ENCODE peak calls at places on chromosomes 3 and 15, in nine cellular contexts. W is HFFc6; N is WTC11; T is IMR-90; I is gastrocnemius medialis; V is CD8-positive, alpha-beta T cell; E is coronary artery; R is GM12865; M is fibroblast of the aortic adventitia. L is an unnamed sample.

GRCh38 chr3:23202921-23203650 is at the start of gene UBE2E2:
- DNase-seq in W (peak; percentile 45), N (peak; percentile 77), T (peak; percentile 66), I (peak; percentile 72), V (peak; percentile 28), E (peak; percentile 83), R (peak; percentile 87), M (peak; percentile 47), L (peak; percentile 84)

GRCh38 chr3:43998374-43998840 is 243.3 kb upstream of the TOPAZ1 start:
- DNase-seq in W (no peak), N (peak; percentile 40), T (no peak), I (no peak), V (no peak), E (no peak), R (no peak), M (no peak), L (no peak)

GRCh38 chr15:69120732-69121131 is 39.7 kb upstream of the GLCE start:
- DNase-seq in W (no peak), N (no peak), T (no peak), I (no peak), V (no peak), E (no peak), R (no peak), M (no peak), L (no peak)

GRCh38 chr3:71369733-71370391 is 213.7 kb downstream of the FOXP1 start:
- DNase-seq in W (no peak), N (no peak), T (peak; percentile 43), I (no peak), V (no peak), E (no peak), R (no peak), M (peak; percentile 90), L (no peak)

GRCh38 chr3:33490641-33491241 is 50.5 kb upstream of the UBP1 start:
- DNase-seq in W (no peak), N (no peak), T (no peak), I (no peak), V (no peak), E (no peak), R (peak; percentile 8), M (peak; percentile 25), L (no peak)

GRCh38 chr3:198081421-198081844 is 121.4 kb downstream of the LMLN start:
- DNase-seq in W (no peak), N (peak; percentile 36), T (no peak), I (no peak), V (no peak), E (no peak), R (no peak), M (no peak), L (no peak)

GRCh38 chr3:48247401-48247807 is 6.5 kb downstream of the ZNF589 start:
- DNase-seq in W (no peak), N (no peak), T (no peak), I (no peak), V (no peak), E (no peak), R (no peak), M (peak; percentile 77), L (no peak)

GRCh38 chr3:9669720-9670432 is 20.6 kb downstream of the MTMR14 start:
- DNase-seq in W (peak; percentile 12), N (no peak), T (no peak), I (peak; percentile 34), V (no peak), E (no peak), R (no peak), M (peak; percentile 11), L (no peak)

GRCh38 chr15:43251863-43252241 is 14.9 kb downstream of the TGM5 start:
- DNase-seq in W (no peak), N (no peak), T (no peak), I (no peak), V (no peak), E (peak; percentile 14), R (peak; percentile 56), M (no peak), L (no peak)

GRCh38 chr15:101810905-101811304 is 1.1 kb upstream of the OR4F15 start:
- DNase-seq in W (no peak), N (no peak), T (no peak), I (no peak), V (no peak), E (no peak), R (peak; percentile 12), M (peak; percentile 8), L (no peak)

GRCh38 chr3:46632792-46633191 is 20.5 kb downstream of the FAM240A start:
- DNase-seq in W (no peak), N (no peak), T (peak; percentile 44), I (no peak), V (no peak), E (no peak), R (no peak), M (peak; percentile 9), L (no peak)

GRCh38 chr3:140896997-140897396 is 44.6 kb upstream of the SLC25A36 start:
- DNase-seq in W (no peak), N (no peak), T (no peak), I (no peak), V (no peak), E (no peak), R (no peak), M (no peak), L (no peak)

GRCh38 chr3:123725652-123726400 is 141.0 kb upstream of the HACD2 start:
- DNase-seq in W (no peak), N (no peak), T (no peak), I (no peak), V (no peak), E (no peak), R (no peak), M (no peak), L (no peak)

GRCh38 chr3:94303897-94304296 is 241.0 kb downstream of the NSUN3 start:
- DNase-seq in W (no peak), N (peak; percentile 11), T (peak; percentile 1), I (no peak), V (no peak), E (no peak), R (no peak), M (peak; percentile 43), L (no peak)
- TF ChIP-seq CTCF in W (peak; percentile 48), N (no peak), T (peak; percentile 19), I (no peak), V (no peak), E (no peak), R (no peak), M (peak; percentile 24), L (peak; percentile 58)

GRCh38 chr3:64221564-64222257 is 3.6 kb downstream of the PRICKLE2 start:
- DNase-seq in W (no peak), N (no peak), T (no peak), I (no peak), V (no peak), E (no peak), R (no peak), M (no peak), L (no peak)

GRCh38 chr3:64224826-64225606 is at the start of gene PRICKLE2:
- DNase-seq in W (peak; percentile 96), N (peak; percentile 61), T (peak; percentile 96), I (peak; percentile 37), V (no peak), E (peak; percentile 94), R (peak; percentile 91), M (peak; percentile 90), L (no peak)

GRCh38 chr3:64225695-64226499 is 631 bp upstream of the PRICKLE2 start:
- DNase-seq in W (peak; percentile 32), N (no peak), T (peak; percentile 51), I (no peak), V (no peak), E (no peak), R (peak; percentile 35), M (no peak), L (no peak)

GRCh38 chr3:64222501-64222900 is 2.8 kb downstream of the PRICKLE2 start:
- DNase-seq in W (no peak), N (no peak), T (no peak), I (no peak), V (no peak), E (no peak), R (no peak), M (no peak), L (no peak)

DNA sequence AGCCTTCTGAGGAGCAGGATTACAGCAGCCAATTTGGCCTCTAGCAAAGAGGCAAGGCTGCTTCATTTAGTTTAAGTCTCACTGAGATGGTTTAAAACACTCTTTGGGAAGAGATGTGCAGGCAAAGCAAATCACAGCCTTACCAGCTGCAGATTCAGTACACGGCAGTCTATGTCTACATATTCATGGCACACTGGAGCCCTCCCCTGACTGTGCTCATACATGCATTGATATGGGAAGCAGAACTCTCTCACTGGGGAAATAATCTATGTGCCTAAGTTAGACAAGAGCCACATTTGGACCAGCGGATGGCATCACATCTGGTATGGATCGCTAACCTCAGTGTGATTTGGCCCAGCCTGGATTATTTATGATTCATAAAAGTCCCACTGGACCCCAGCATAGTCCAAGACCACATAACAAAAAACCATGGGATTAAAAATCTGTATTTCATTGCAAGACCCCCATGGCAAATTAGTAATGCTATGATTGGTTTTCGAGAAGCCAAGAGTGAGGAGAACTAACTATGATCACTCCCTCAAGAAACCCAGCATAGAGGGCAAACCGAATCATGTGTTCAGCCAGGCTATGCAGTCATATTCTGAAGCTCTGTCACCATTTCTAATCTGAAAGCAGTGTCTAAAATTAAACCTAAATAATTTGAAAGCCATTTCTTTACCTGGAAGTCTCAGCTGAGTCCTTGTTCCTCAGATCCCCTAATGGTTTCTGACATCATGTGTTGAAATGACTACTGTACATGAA is 1.3 kb downstream of the PRICKLE2 start:
- DNase-seq in W (peak; percentile 59), N (no peak), T (peak; percentile 62), I (no peak), V (no peak), E (no peak), R (peak; percentile 24), M (peak; percentile 80), L (no peak)
- TF ChIP-seq CTCF in W (peak; percentile 38), N (no peak), T (peak; percentile 34), I (no peak), V (no peak), E (no peak), R (no peak), M (peak; percentile 22), L (no peak)

DNA sequence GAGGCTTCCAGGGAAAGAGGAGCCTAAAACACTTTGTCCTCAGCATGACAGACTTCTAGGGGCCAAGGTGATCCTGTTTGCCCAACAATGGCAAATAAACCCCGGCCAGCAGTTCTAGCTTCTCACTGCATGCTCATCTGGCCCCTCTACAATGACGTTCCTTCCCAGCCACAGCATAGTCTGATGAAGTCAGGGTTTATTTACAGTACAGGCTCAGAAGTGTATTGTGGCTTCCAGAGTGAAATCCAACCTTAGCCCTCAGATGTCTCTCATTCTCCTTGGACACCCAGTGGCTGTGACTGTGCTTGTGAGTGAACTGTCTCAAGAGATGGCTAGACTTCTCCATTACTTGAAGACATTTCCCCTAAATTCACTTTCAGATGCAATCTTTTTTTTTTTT is 40.8 kb downstream of the BFSP2 start:
- DNase-seq in W (no peak), N (no peak), T (peak; percentile 76), I (no peak), V (no peak), E (no peak), R (no peak), M (no peak), L (no peak)
- TF ChIP-seq CTCF in W (no peak), N (no peak), T (no peak), I (no peak), V (no peak), E (no peak), R (no peak), M (no peak), L (no peak)

DNA sequence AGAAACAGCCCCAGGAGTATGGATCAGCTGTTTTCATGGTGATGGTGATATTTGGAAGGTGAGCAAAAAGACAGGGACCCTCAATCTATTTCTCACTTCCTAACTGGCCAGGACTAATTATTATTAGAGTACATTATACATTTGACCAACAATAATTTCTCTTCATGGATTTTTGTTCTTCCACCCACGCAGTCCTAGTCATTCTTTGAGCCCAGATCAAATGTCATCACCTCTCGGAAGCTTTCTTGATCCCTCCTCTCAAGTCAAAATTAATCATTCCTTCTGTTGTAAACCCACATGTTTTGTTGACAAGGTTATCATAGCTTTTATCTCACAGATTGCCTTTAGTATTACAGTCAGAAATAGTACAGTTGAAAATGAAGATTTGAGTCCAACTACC is 29.2 kb upstream of the PRICKLE2 start:
- DNase-seq in W (no peak), N (no peak), T (no peak), I (no peak), V (no peak), E (no peak), R (no peak), M (no peak), L (no peak)
- TF ChIP-seq CTCF in W (no peak), N (no peak), T (no peak), I (no peak), V (no peak), E (no peak), R (no peak), M (no peak), L (no peak)